ENCODE peak calls at places on chromosomes 1 and 21, in five cellular contexts. K is trophoblast cell, O is A549, H is IMR-90, W is transverse colon. U is an unnamed sample.

GRCh38 chr1:156146006-156146748 is 7.2 kb upstream of the SEMA4A start:
- DNase-seq in O (peak; percentile 85), H (peak; percentile 94), K (peak; percentile 74), W (peak; percentile 55), U (peak; percentile 80)

GRCh38 chr1:15838721-15839120 is 8.8 kb upstream of the SPEN start:
- DNase-seq in W (no peak), O (no peak), H (no peak), K (no peak), U (no peak)

GRCh38 chr1:169586395-169587255 is at the start of gene F5:
- DNase-seq in H (peak; percentile 40), K (peak; percentile 51), W (peak; percentile 74), O (peak; percentile 73), U (peak; percentile 55)

GRCh38 chr1:108646661-108647269 is 14.1 kb downstream of the HENMT1 start:
- DNase-seq in H (peak; percentile 77), W (peak; percentile 89), K (peak; percentile 30), O (peak; percentile 24), U (peak; percentile 11)

GRCh38 chr21:34695434-34695833 is 26.6 kb downstream of the CLIC6 start:
- DNase-seq in W (no peak), O (no peak), H (no peak), K (no peak), U (no peak)

GRCh38 chr1:156436319-156437043 is 64.1 kb downstream of the MEF2D start:
- DNase-seq in K (no peak), W (no peak), O (no peak), H (no peak), U (no peak)

GRCh38 chr21:35563885-35564451 is 496.4 kb downstream of the SETD4 start:
- DNase-seq in O (no peak), K (peak; percentile 18), W (peak; percentile 11), H (peak; percentile 91), U (peak; percentile 86)

GRCh38 chr1:52423771-52424170 is 19.4 kb downstream of the PRPF38A start:
- DNase-seq in O (no peak), W (no peak), H (no peak), K (no peak), U (no peak)

GRCh38 chr1:75672528-75673393 is 51.7 kb upstream of the ACADM start:
- DNase-seq in W (no peak), O (peak; percentile 32), K (peak; percentile 30), H (peak; percentile 83), U (peak; percentile 15)

GRCh38 chr1:114609826-114610225 is 28.4 kb upstream of the BCAS2 start:
- DNase-seq in K (no peak), H (no peak), O (no peak), W (no peak), U (no peak)

GRCh38 chr1:11913291-11913690 is 12.9 kb downstream of the KIAA2013 start:
- DNase-seq in W (no peak), K (no peak), H (no peak), O (no peak), U (no peak)

GRCh38 chr1:237473896-237474295 is 416.8 kb downstream of the ZP4 start:
- DNase-seq in O (no peak), H (no peak), W (no peak), K (no peak), U (no peak)

GRCh38 chr1:222441006-222441620 is 106.8 kb downstream of the HHIPL2 start:
- DNase-seq in H (peak; percentile 17), W (no peak), O (no peak), K (no peak), U (no peak)

GRCh38 chr1:180670681-180671080 is 38.9 kb downstream of the XPR1 start:
- DNase-seq in W (no peak), H (no peak), K (no peak), O (no peak), U (no peak)

GRCh38 chr1:218371927-218372672 is 27.0 kb downstream of the TGFB2 start:
- DNase-seq in K (no peak), O (no peak), H (peak; percentile 59), W (no peak), U (no peak)

GRCh38 chr1:24743404-24744211 is 1.6 kb upstream of the CLIC4 start:
- DNase-seq in W (no peak), O (no peak), K (peak; percentile 97), H (peak; percentile 63), U (peak; percentile 77)

GRCh38 chr1:214280386-214281029 is 451 bp upstream of the SMYD2 start:
- DNase-seq in O (peak; percentile 54), K (peak; percentile 45), H (peak; percentile 37), W (peak; percentile 62), U (peak; percentile 71)

DNA sequence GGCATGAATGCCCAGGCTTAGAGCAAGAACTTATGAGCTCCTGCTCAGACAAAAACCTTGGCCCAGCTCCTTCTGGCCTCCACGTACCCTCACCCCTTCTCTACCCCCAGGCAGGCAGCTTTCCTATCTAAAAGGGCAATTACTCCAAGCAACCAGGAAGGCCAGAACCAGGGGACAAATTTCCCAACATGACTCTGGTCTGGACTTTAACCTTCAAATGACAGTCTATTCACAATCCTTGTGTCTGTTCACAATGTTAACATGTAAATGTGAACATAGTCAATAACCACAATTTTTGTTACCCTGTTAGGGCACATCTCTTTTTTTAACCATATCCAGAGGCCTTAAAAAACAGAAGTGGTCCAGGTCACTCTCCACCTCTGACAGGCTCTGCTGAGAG is 64.4 kb upstream of the LAPTM5 start:
- DNase-seq in K (no peak), W (no peak), O (no peak), H (no peak), U (no peak)
- H3K4me1 ChIP-seq in K (peaks cover 23% of the 10 kb centered on the region), W (peaks cover 14% of the 10 kb centered on the region), O (peaks cover 17% of the 10 kb centered on the region), H (peaks cover 22% of the 10 kb centered on the region), U (peaks cover 24% of the 10 kb centered on the region)

GRCh38 chr21:46285761-46286667 is at the start of gene YBEY:
- DNase-seq in O (peak; percentile 92), H (peak; percentile 91), W (peak; percentile 93), K (peak; percentile 83), U (peak; percentile 93)
- H3K4me1 ChIP-seq in O (peaks cover 25% of the 10 kb centered on the region), H (peaks cover 12% of the 10 kb centered on the region), W (peaks cover 24% of the 10 kb centered on the region), K (peaks cover 5% of the 10 kb centered on the region), U (peaks cover 26% of the 10 kb centered on the region)

GRCh38 chr1:118219438-118219837 is 34.4 kb upstream of the SPAG17 start:
- DNase-seq in W (no peak), O (no peak), K (no peak), H (no peak), U (no peak)
- H3K4me1 ChIP-seq in W (no peaks in the 10 kb centered on the region), O (no peaks in the 10 kb centered on the region), K (no peaks in the 10 kb centered on the region), H (no peaks in the 10 kb centered on the region), U (no peaks in the 10 kb centered on the region)

GRCh38 chr1:19340387-19340937 is 28.3 kb downstream of the SLC66A1 start:
- DNase-seq in W (no peak), H (no peak), O (no peak), K (no peak), U (no peak)

GRCh38 chr1:19342894-19343616 is 30.9 kb downstream of the SLC66A1 start:
- DNase-seq in H (no peak), W (no peak), O (no peak), K (no peak), U (no peak)

GRCh38 chr1:19343617-19344350 is 31.7 kb downstream of the SLC66A1 start:
- DNase-seq in K (no peak), W (no peak), O (no peak), H (no peak), U (no peak)

GRCh38 chr1:19341201-19342076 is 29.3 kb downstream of the SLC66A1 start:
- DNase-seq in H (peak; percentile 65), O (peak; percentile 74), W (peak; percentile 80), K (peak; percentile 79), U (peak; percentile 49)

DNA sequence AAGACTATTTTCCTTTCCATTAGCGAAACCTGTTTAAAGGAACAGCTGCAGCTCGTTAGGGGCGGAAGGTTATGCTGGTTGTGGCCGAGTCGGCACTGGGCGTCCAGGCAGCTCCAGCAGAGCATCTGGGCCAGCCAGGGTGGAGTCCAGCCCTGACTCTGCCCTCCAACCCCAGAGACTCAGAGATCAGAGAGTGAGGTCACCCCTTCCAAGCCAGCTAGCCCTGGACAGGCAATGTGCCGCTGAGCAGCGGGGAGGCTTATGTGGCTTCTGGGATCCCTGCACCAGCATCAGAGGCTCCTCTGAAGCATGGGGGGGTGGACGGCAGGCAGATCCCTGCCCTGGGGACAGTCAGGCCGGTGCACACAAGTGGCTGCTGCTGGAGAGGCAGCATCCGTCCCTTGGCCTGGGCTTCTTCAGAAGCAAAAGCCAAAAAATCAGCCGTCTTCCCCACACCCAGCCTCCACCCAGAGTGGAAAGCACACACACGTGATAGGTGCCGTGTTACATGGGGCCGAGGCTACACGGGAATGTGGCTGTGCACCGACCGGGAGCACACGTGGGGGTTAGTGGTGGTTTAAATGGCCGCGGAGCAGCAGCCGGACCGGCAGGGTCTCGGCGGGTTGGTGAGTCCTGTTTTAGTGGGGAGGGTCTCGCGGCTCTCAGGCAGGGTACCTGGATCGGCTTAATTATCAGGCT is 30.1 kb downstream of the SLC66A1 start:
- DNase-seq in K (no peak), W (no peak), O (no peak), H (no peak), U (no peak)
- H3K4me1 ChIP-seq in K (peaks cover 17% of the 10 kb centered on the region), W (peaks cover 7% of the 10 kb centered on the region), O (no peaks in the 10 kb centered on the region), H (no peaks in the 10 kb centered on the region), U (no peaks in the 10 kb centered on the region)

GRCh38 chr1:209653915-209654351 is 1.7 kb upstream of the LAMB3 start:
- DNase-seq in O (no peak), K (no peak), W (peak; percentile 56), H (no peak), U (no peak)

GRCh38 chr1:209651148-209651547 is 1.1 kb downstream of the LAMB3 start:
- DNase-seq in W (peak; percentile 84), H (peak; percentile 56), K (peak; percentile 92), O (peak; percentile 82), U (peak; percentile 85)

GRCh38 chr1:209652873-209653401 is 712 bp upstream of the LAMB3 start:
- DNase-seq in W (peak; percentile 93), H (peak; percentile 50), O (peak; percentile 60), K (peak; percentile 93), U (peak; percentile 44)

GRCh38 chr1:209650454-209650853 is 1.8 kb downstream of the LAMB3 start:
- DNase-seq in O (no peak), H (no peak), W (no peak), K (no peak), U (no peak)

GRCh38 chr1:209652121-209652742 is at the start of gene LAMB3:
- DNase-seq in H (no peak), O (peak; percentile 61), W (peak; percentile 93), K (peak; percentile 82), U (no peak)
- H3K4me1 ChIP-seq in H (peaks cover 18% of the 10 kb centered on the region), O (peaks cover 78% of the 10 kb centered on the region), W (peaks cover 11% of the 10 kb centered on the region), K (peaks cover 19% of the 10 kb centered on the region), U (peaks cover 65% of the 10 kb centered on the region)

GRCh38 chr1:204819495-204819894 is 51.2 kb upstream of the NFASC start:
- DNase-seq in W (no peak), K (peak; percentile 28), O (no peak), H (no peak), U (no peak)
- H3K4me1 ChIP-seq in W (peaks cover 10% of the 10 kb centered on the region), K (no peaks in the 10 kb centered on the region), O (no peaks in the 10 kb centered on the region), H (no peaks in the 10 kb centered on the region), U (no peaks in the 10 kb centered on the region)

GRCh38 chr1:153389394-153389793 is 1.5 kb downstream of the S100A8 start:
- DNase-seq in K (no peak), O (no peak), W (no peak), H (no peak), U (no peak)

GRCh38 chr1:153387001-153387400 is 3.9 kb downstream of the S100A8 start:
- DNase-seq in O (no peak), H (no peak), K (no peak), W (no peak), U (no peak)

GRCh38 chr1:153386500-153386901 is 4.4 kb downstream of the S100A8 start:
- DNase-seq in H (no peak), O (no peak), W (peak; percentile 30), K (no peak), U (no peak)

GRCh38 chr1:153389978-153390879 is 644 bp downstream of the S100A8 start:
- DNase-seq in W (no peak), H (no peak), O (no peak), K (no peak), U (no peak)

GRCh38 chr1:153387785-153388184 is 3.1 kb downstream of the S100A8 start:
- DNase-seq in H (no peak), K (no peak), O (no peak), W (no peak), U (no peak)
- H3K4me1 ChIP-seq in H (no peaks in the 10 kb centered on the region), K (no peaks in the 10 kb centered on the region), O (no peaks in the 10 kb centered on the region), W (no peaks in the 10 kb centered on the region), U (no peaks in the 10 kb centered on the region)

U was measured in SJSA1.